ENCODE peak calls at places on chromosomes 7 and 10, in ten cellular contexts. W is GM12865; R is H9; Z is mucosa of gallbladder; X is mammary epithelial cell; D is cardiac muscle cell; V is T1000; U is SJSA1; Q is stimulated activated effector memory CD8-positive, alpha-beta T cell treated with anti-CD3 and anti-CD28 coated beads, Interleukin-12 subunit alpha, Interleukin-12 subunit beta, amount 100 ng/mL, for 72 hours; J is cardiac fibroblast. B is an unnamed sample.
A peak's percentile ranks its signal among the peaks of the same experiment; 100 is the strongest.

GRCh38 chr7:100211342-100211780 is 8.4 kb upstream of the PVRIG start:
- DNase-seq in W (peak; percentile 86), R (no peak), Z (no peak), X (no peak), D (no peak), V (no peak), U (no peak), Q (no peak), J (no peak), B (no peak)

GRCh38 chr10:26555719-26556368 is 117.7 kb downstream of the APBB1IP start:
- DNase-seq in W (no peak), R (no peak), Z (peak; percentile 65), X (peak; percentile 14), D (no peak), V (peak; percentile 70), U (no peak), Q (no peak), J (peak; percentile 87), B (no peak)

GRCh38 chr7:93117852-93118530 is at the start of gene SAMD9:
- DNase-seq in W (peak; percentile 87), R (no peak), Z (peak; percentile 68), X (peak; percentile 72), D (no peak), V (no peak), U (peak; percentile 71), Q (peak; percentile 14), J (peak; percentile 87), B (peak; percentile 58)

GRCh38 chr7:140923358-140924006 is 1.2 kb downstream of the BRAF start:
- DNase-seq in W (peak; percentile 13), R (no peak), Z (no peak), X (peak; percentile 31), D (peak; percentile 64), V (no peak), U (no peak), Q (no peak), J (peak; percentile 35), B (peak; percentile 3)

GRCh38 chr10:113983552-113983951 is 60.1 kb upstream of the ADRB1 start:
- DNase-seq in W (peak; percentile 76), R (no peak), Z (no peak), X (no peak), D (no peak), V (no peak), U (no peak), Q (no peak), J (no peak), B (no peak)

GRCh38 chr10:25902002-25902401 is 32.0 kb upstream of the MYO3A start:
- DNase-seq in W (peak; percentile 35), R (no peak), Z (no peak), X (no peak), D (no peak), V (no peak), U (no peak), Q (no peak), J (no peak), B (no peak)

GRCh38 chr10:21534611-21535493 is 820 bp downstream of the MLLT10 start:
- DNase-seq in W (peak; percentile 64), R (peak; percentile 73), Z (peak; percentile 45), X (peak; percentile 46), D (peak; percentile 88), V (peak; percentile 97), U (peak; percentile 59), Q (peak; percentile 26), J (peak; percentile 57), B (no peak)

GRCh38 chr7:12696001-12696400 is 8.6 kb downstream of the ARL4A start:
- DNase-seq in W (no peak), R (no peak), Z (no peak), X (peak; percentile 66), D (no peak), V (no peak), U (no peak), Q (no peak), J (no peak), B (no peak)

GRCh38 chr7:157660971-157661610 is 324.3 kb downstream of the DNAJB6 start:
- DNase-seq in W (no peak), R (no peak), Z (no peak), X (no peak), D (no peak), V (no peak), U (no peak), Q (no peak), J (no peak), B (no peak)

GRCh38 chr7:33940503-33940902 is 35.2 kb downstream of the BMPER start:
- DNase-seq in W (no peak), R (no peak), Z (no peak), X (no peak), D (no peak), V (no peak), U (no peak), Q (no peak), J (peak; percentile 29), B (no peak)

GRCh38 chr7:51021906-51022570 is 239.3 kb upstream of the GRB10 start:
- DNase-seq in W (no peak), R (no peak), Z (no peak), X (peak; percentile 22), D (no peak), V (no peak), U (no peak), Q (no peak), J (peak; percentile 38), B (no peak)

GRCh38 chr10:46250898-46251856 is 35.6 kb upstream of the ANTXRL start:
- DNase-seq in W (no peak), R (peak; percentile 17), Z (no peak), X (no peak), D (no peak), V (no peak), U (no peak), Q (no peak), J (no peak), B (no peak)

GRCh38 chr7:2195403-2196246 is 37.1 kb downstream of the MAD1L1 start:
- DNase-seq in W (no peak), R (no peak), Z (no peak), X (no peak), D (no peak), V (no peak), U (peak; percentile 32), Q (no peak), J (no peak), B (no peak)

GRCh38 chr7:1105189-1105588 is 17.3 kb downstream of the GPER1 start:
- DNase-seq in W (peak; percentile 86), R (no peak), Z (no peak), X (no peak), D (no peak), V (no peak), U (no peak), Q (no peak), J (no peak), B (no peak)

GRCh38 chr7:15687645-15688025 is 1.2 kb upstream of the MEOX2 start:
- DNase-seq in W (no peak), R (peak; percentile 52), Z (no peak), X (no peak), D (peak; percentile 42), V (no peak), U (no peak), Q (no peak), J (no peak), B (no peak)

GRCh38 chr10:79024296-79024695 is 44.5 kb upstream of the ZMIZ1 start:
- DNase-seq in W (no peak), R (no peak), Z (no peak), X (no peak), D (no peak), V (no peak), U (no peak), Q (no peak), J (no peak), B (no peak)

GRCh38 chr7:17674956-17675300 is 265.4 kb downstream of the SNX13 start:
- DNase-seq in W (no peak), R (no peak), Z (no peak), X (peak; percentile 46), D (no peak), V (no peak), U (no peak), Q (no peak), J (no peak), B (no peak)

GRCh38 chr10:43205681-43206390 is 61.0 kb downstream of the RASGEF1A start:
- DNase-seq in W (no peak), R (no peak), Z (no peak), X (no peak), D (no peak), V (no peak), U (peak; percentile 35), Q (no peak), J (no peak), B (no peak)

GRCh38 chr10:3740157-3740871 is 44.7 kb downstream of the KLF6 start:
- DNase-seq in W (peak; percentile 34), R (no peak), Z (no peak), X (peak; percentile 95), D (no peak), V (no peak), U (no peak), Q (no peak), J (peak; percentile 76), B (no peak)

GRCh38 chr10:22761569-22762220 is 47.3 kb upstream of the PIP4K2A start:
- DNase-seq in W (no peak), R (no peak), Z (no peak), X (no peak), D (no peak), V (no peak), U (no peak), Q (no peak), J (no peak), B (no peak)

GRCh38 chr7:435518-436366 is 83.9 kb downstream of the PDGFA start:
- DNase-seq in W (no peak), R (no peak), Z (peak; percentile 62), X (peak; percentile 47), D (no peak), V (peak; percentile 37), U (peak; percentile 90), Q (no peak), J (no peak), B (no peak)

GRCh38 chr7:113629244-113629643 is 289.6 kb downstream of the PPP1R3A start:
- DNase-seq in W (peak; percentile 3), R (no peak), Z (no peak), X (peak; percentile 79), D (no peak), V (no peak), U (no peak), Q (no peak), J (no peak), B (no peak)